ENCODE peak calls at places on chromosomes 11 and 22, in four cellular contexts. Q, R, F and M are unnamed samples.

GRCh38 chr11:78961938-78962701 is 387.5 kb upstream of the NARS2 start:
- DNase-seq in R (no peak), F (no peak), Q (no peak), M (peak)

GRCh38 chr11:72799441-72799840 is 5.6 kb upstream of the STARD10 start:
- DNase-seq in R (no peak), Q (no peak), F (no peak), M (no peak)

GRCh38 chr11:63558459-63559157 is 4.6 kb downstream of the PLAAT2 start:
- DNase-seq in F (no peak), R (no peak), Q (no peak), M (no peak)

GRCh38 chr11:77515063-77515462 is 41.2 kb upstream of the PAK1 start:
- DNase-seq in F (no peak), R (no peak), Q (no peak), M (no peak)

GRCh38 chr11:68454767-68455166 is 5.8 kb upstream of the PPP6R3 start:
- DNase-seq in Q (no peak), R (no peak), F (no peak), M (no peak)

GRCh38 chr11:27116684-27117083 is 76.1 kb downstream of the BBOX1 start:
- DNase-seq in Q (no peak), R (no peak), F (no peak), M (no peak)

GRCh38 chr11:4025957-4026324 is 68.7 kb upstream of the RRM1 start:
- DNase-seq in F (no peak), Q (no peak), R (no peak), M (no peak)

GRCh38 chr22:36617694-36618522 is 85.6 kb downstream of the CACNG2 start:
- DNase-seq in Q (no peak), F (no peak), R (no peak), M (no peak)

GRCh38 chr11:3156282-3156660 is 8.8 kb downstream of the OSBPL5 start:
- DNase-seq in R (no peak), Q (no peak), F (no peak), M (no peak)

GRCh38 chr11:86183694-86184093 is 60.9 kb upstream of the EED start:
- DNase-seq in R (no peak), Q (no peak), F (no peak), M (no peak)

GRCh38 chr22:31574015-31574670 is 77.8 kb downstream of the SFI1 start:
- DNase-seq in Q (no peak), R (no peak), F (no peak), M (no peak)

GRCh38 chr11:115503886-115504278 is 333 bp downstream of the CADM1 start:
- DNase-seq in F (no peak), Q (no peak), R (no peak), M (no peak)

GRCh38 chr11:108882211-108882831 is 217.5 kb downstream of the DDX10 start:
- DNase-seq in R (no peak), Q (no peak), F (no peak), M (no peak)

GRCh38 chr22:24989135-24989534 is 36.6 kb downstream of the KIAA1671 start:
- DNase-seq in F (no peak), R (no peak), Q (no peak), M (no peak)

GRCh38 chr11:123356539-123356938 is 73.5 kb upstream of the GRAMD1B start:
- DNase-seq in Q (no peak), F (no peak), R (no peak), M (no peak)

GRCh38 chr11:72570893-72571741 is 103.1 kb downstream of the PDE2A start:
- DNase-seq in R (no peak), F (no peak), Q (no peak), M (no peak)

GRCh38 chr11:92917927-92918326 is 51.5 kb upstream of the MTNR1B start:
- DNase-seq in Q (no peak), F (no peak), R (no peak), M (no peak)

GRCh38 chr11:66466225-66467033 is at the start of gene PELI3:
- DNase-seq in Q (peak), R (peak), F (peak), M (peak)

GRCh38 chr22:39299829-39300178 is 19.6 kb downstream of the RPL3 start:
- DNase-seq in Q (no peak), R (no peak), F (no peak), M (no peak)

GRCh38 chr11:12598330-12599256 is 75.6 kb upstream of the TEAD1 start:
- DNase-seq in R (peak), F (no peak), Q (no peak), M (no peak)

GRCh38 chr22:37062366-37062655 is 10.8 kb downstream of the KCTD17 start:
- DNase-seq in Q (no peak), R (no peak), F (no peak), M (no peak)

GRCh38 chr11:93655047-93655446 is 6.4 kb upstream of the CEP295 start:
- DNase-seq in Q (no peak), R (no peak), F (no peak), M (no peak)

GRCh38 chr11:131217313-131218297 is 152.8 kb upstream of the NTM start:
- DNase-seq in R (no peak), Q (no peak), F (no peak), M (no peak)

GRCh38 chr11:79493555-79494171 is 52.8 kb upstream of the TENM4 start:
- DNase-seq in R (peak), Q (no peak), F (peak), M (peak)

GRCh38 chr11:126102436-126102894 is 39.8 kb upstream of the CDON start:
- DNase-seq in R (no peak), F (peak), Q (no peak), M (no peak)

GRCh38 chr11:6629892-6630631 is 10.8 kb upstream of the TPP1 start:
- DNase-seq in R (no peak), Q (no peak), F (no peak), M (no peak)

GRCh38 chr11:64152841-64153691 is 12.8 kb downstream of the MACROD1 start:
- DNase-seq in R (peak), Q (peak), F (peak), M (peak)

GRCh38 chr11:44408141-44408540 is 98.2 kb upstream of the ALX4 start:
- DNase-seq in F (no peak), R (no peak), Q (no peak), M (no peak)